ENCODE peak calls at places on chromosomes 4 and X, in five cellular contexts. J is H9, B is mesendoderm, K is trophoblast cell, E is IMR-90. G is an unnamed sample.

GRCh38 chr4:174828845-174829701 is at the start of gene GLRA3:
- DNase-seq in K (peak; percentile 73), B (peak; percentile 99), E (no peak), J (peak; percentile 99), G (peak; percentile 87)

GRCh38 chr4:13483142-13484044 is 747 bp downstream of the RAB28 start:
- DNase-seq in E (peak; percentile 74), J (peak; percentile 66), K (peak; percentile 2), B (peak; percentile 86), G (peak; percentile 71)

GRCh38 chr4:161936625-161937133 is 227.1 kb downstream of the FSTL5 start:
- DNase-seq in E (peak; percentile 80), J (no peak), K (peak; percentile 80), B (peak; percentile 76), G (no peak)

GRCh38 chr4:48970471-48970921 is 15.6 kb upstream of the CWH43 start:
- DNase-seq in E (peak; percentile 84), K (peak; percentile 35), B (no peak), J (no peak), G (no peak)

GRCh38 chrX:29890646-29891200 is 324.6 kb upstream of the MAGEB2 start:
- DNase-seq in B (no peak), J (no peak), K (no peak), E (peak; percentile 16), G (no peak)

GRCh38 chrX:49040376-49040955 is 2.7 kb downstream of the TFE3 start:
- DNase-seq in B (no peak), E (peak; percentile 25), K (peak; percentile 7), J (no peak), G (no peak)

GRCh38 chrX:70292788-70293187 is 2.9 kb downstream of the KIF4A start:
- DNase-seq in K (no peak), J (no peak), E (no peak), B (no peak), G (no peak)

GRCh38 chrX:132958086-132958703 is at the start of gene HS6ST2:
- DNase-seq in B (peak; percentile 60), J (peak; percentile 48), E (no peak), K (no peak), G (peak; percentile 27)

GRCh38 chr4:140355288-140355687 is 18.2 kb upstream of the SCOC start:
- DNase-seq in B (no peak), E (no peak), J (no peak), K (no peak), G (no peak)

GRCh38 chrX:40109288-40110008 is 11.7 kb upstream of the BCOR start:
- DNase-seq in J (peak; percentile 73), B (peak; percentile 84), E (peak; percentile 55), K (no peak), G (no peak)

GRCh38 chrX:150199803-150200202 is 163.3 kb upstream of the MAMLD1 start:
- DNase-seq in J (no peak), K (no peak), B (no peak), E (no peak), G (no peak)

GRCh38 chr4:15434086-15434485 is 6.3 kb downstream of the C1QTNF7 start:
- DNase-seq in J (no peak), K (no peak), E (no peak), B (no peak), G (no peak)

GRCh38 chrX:56784666-56785065 is 55.6 kb downstream of the NBDY start:
- DNase-seq in B (no peak), J (no peak), K (no peak), E (no peak), G (no peak)

GRCh38 chrX:94831364-94831763 is 1157.4 kb downstream of the FAM133A start:
- DNase-seq in K (no peak), J (no peak), E (peak; percentile 0), B (peak; percentile 27), G (no peak)

GRCh38 chr4:77172336-77172735 is 15.3 kb downstream of the CCNG2 start:
- DNase-seq in K (no peak), J (no peak), E (peak; percentile 95), B (no peak), G (no peak)

GRCh38 chr4:5755161-5755560 is 44.2 kb downstream of the EVC start:
- DNase-seq in J (no peak), E (no peak), K (no peak), B (no peak), G (no peak)
- H2BK5ac ChIP-seq in J (no peak overlapping the region), E (no peak overlapping the region), K (no peak overlapping the region), B (no peak overlapping the region), G (no peak overlapping the region)

GRCh38 chr4:177131736-177132135 is 177.9 kb upstream of the NEIL3 start:
- DNase-seq in K (no peak), J (no peak), B (no peak), E (no peak), G (no peak)
- H2BK5ac ChIP-seq in K (no peak overlapping the region), J (no peak overlapping the region), B (no peak overlapping the region), E (no peak overlapping the region), G (no peak overlapping the region)

GRCh38 chr4:186724048-186724860 is 598 bp upstream of the FAT1 start:
- DNase-seq in B (peak; percentile 89), J (peak; percentile 83), E (peak; percentile 49), K (peak; percentile 74), G (peak; percentile 57)
- H2BK5ac ChIP-seq in B (peak overlapping the region; percentile 78), J (no peak overlapping the region), E (peak overlapping the region; percentile 90), K (peak overlapping the region; percentile 94), G (peak overlapping the region; percentile 95)

GRCh38 chr4:1684756-1685603 is 867 bp upstream of the FAM53A start:
- DNase-seq in B (no peak), E (no peak), J (no peak), K (no peak), G (no peak)
- H2BK5ac ChIP-seq in B (no peak overlapping the region), E (peak overlapping the region; percentile 11), J (no peak overlapping the region), K (no peak overlapping the region), G (peak overlapping the region; percentile 75)

GRCh38 chrX:104166735-104167436 is 633 bp downstream of the FAM199X start:
- DNase-seq in B (peak; percentile 16), K (no peak), E (no peak), J (no peak), G (no peak)

GRCh38 chrX:104168127-104168526 is 1.9 kb downstream of the FAM199X start:
- DNase-seq in K (no peak), E (no peak), J (no peak), B (no peak), G (no peak)

DNA sequence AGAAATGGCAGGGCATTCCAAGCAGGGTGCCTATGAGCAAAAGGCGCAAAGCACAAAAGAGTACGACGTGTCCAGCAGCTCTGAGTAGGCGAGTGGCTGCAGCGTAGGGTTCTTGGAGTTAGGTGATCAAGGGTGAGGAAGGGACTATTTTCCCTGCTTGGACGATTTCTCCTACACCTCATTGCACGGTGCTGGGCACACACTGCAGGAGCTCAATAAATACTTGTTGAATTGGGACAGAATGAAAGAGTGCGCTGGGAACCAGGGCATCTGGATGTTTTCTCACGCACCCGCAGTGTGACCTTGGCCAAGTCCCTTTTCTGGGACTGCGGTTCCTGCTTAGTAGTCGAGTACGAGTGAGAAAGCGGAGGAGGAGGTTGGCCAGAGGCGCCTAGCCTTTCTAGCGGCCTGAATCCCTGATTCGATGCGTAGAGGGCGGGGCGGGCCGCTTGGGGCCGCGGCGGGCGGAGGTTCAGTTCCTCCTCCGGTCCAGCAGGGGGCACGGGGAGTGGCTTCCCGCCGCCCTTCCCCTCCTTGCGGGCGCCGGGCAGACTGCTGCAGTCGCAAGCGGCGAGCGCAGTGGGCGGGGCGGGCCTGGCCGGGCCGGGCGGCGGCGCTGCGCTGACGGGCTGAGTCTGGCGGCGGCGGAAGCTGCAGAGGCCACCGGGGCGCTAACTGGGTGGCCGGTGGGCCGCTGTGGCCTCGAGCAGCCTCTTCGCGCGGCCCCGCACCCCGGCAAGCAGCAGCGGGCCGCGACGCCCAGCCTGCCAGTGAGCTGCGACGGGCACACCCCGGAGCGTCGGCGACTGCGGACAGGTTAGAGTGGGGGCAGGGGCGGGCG is at the start of gene FAM199X:
- DNase-seq in B (peak; percentile 92), J (peak; percentile 92), K (peak; percentile 85), E (peak; percentile 82), G (peak; percentile 79)
- H2BK5ac ChIP-seq in B (no peak within 1 kb of the TSS), J (no peak within 1 kb of the TSS), K (peak within 1 kb of the TSS; percentile 69), E (peak within 1 kb of the TSS; percentile 66), G (no peak within 1 kb of the TSS)

DNA sequence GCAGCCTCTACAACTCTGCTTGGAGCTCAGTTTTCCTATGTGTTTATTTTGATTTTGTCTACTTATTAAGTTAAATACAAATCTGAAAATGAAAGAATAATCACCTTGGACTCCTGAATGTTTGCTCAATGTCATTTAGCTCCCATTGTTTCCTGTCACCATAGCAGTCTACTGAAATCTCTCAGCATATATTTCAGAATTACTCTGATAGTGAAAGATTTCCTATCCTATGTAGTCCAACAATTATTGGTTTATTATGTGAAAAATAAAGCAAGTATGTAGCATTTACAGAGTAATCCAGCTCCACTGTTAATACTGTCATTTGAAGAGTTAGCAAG is 168.4 kb downstream of the CBR4 start:
- DNase-seq in J (no peak), B (no peak), K (no peak), E (no peak), G (no peak)
- H2BK5ac ChIP-seq in J (no peak overlapping the region), B (no peak overlapping the region), K (no peak overlapping the region), E (no peak overlapping the region), G (no peak overlapping the region)

GRCh38 chr4:151489462-151490203 is 80.7 kb downstream of the FHIP1A start:
- DNase-seq in K (peak; percentile 9), B (peak; percentile 93), E (no peak), J (peak; percentile 92), G (no peak)

GRCh38 chr4:151484396-151485102 is 75.6 kb downstream of the FHIP1A start:
- DNase-seq in K (no peak), E (peak; percentile 77), B (peak; percentile 89), J (peak; percentile 61), G (peak; percentile 2)

GRCh38 chr4:151486166-151486565 is 77.2 kb downstream of the FHIP1A start:
- DNase-seq in E (peak; percentile 36), J (no peak), B (no peak), K (no peak), G (no peak)

GRCh38 chr4:151485541-151486131 is 76.7 kb downstream of the FHIP1A start:
- DNase-seq in J (peak; percentile 37), K (no peak), E (no peak), B (peak; percentile 31), G (no peak)

GRCh38 chr4:151488968-151489367 is 80.0 kb downstream of the FHIP1A start:
- DNase-seq in J (no peak), B (peak; percentile 62), K (peak; percentile 8), E (no peak), G (no peak)
- H2BK5ac ChIP-seq in J (no peak overlapping the region), B (no peak overlapping the region), K (no peak overlapping the region), E (no peak overlapping the region), G (no peak overlapping the region)

GRCh38 chr4:25818293-25819240 is 44.2 kb downstream of the SEL1L3 start:
- DNase-seq in K (no peak), J (no peak), B (no peak), E (peak; percentile 57), G (no peak)

GRCh38 chr4:25823632-25824031 is 39.2 kb downstream of the SEL1L3 start:
- DNase-seq in J (no peak), K (no peak), E (no peak), B (no peak), G (no peak)

GRCh38 chr4:25821899-25822298 is 40.9 kb downstream of the SEL1L3 start:
- DNase-seq in K (no peak), E (no peak), J (no peak), B (no peak), G (no peak)

GRCh38 chr4:25817059-25817681 is 45.6 kb downstream of the SEL1L3 start:
- DNase-seq in E (peak; percentile 86), K (peak; percentile 58), J (no peak), B (no peak), G (no peak)

GRCh38 chr4:25821267-25821666 is 41.5 kb downstream of the SEL1L3 start:
- DNase-seq in J (no peak), B (no peak), K (no peak), E (no peak), G (no peak)
- H2BK5ac ChIP-seq in J (no peak overlapping the region), B (no peak overlapping the region), K (no peak overlapping the region), E (no peak overlapping the region), G (no peak overlapping the region)